ENCODE peak calls at places on chromosome 21, in four cellular contexts. One of them, this sample, is unnamed.

GRCh38 chr21:42463861-42464515 is 32.0 kb downstream of the RSPH1 start:
- DNase-seq in WTC11: peak; percentile 79
- DNase-seq in K562: no peak
- DNase-seq in HepG2: peak; percentile 10
- DNase-seq in this sample: peak; percentile 61

GRCh38 chr21:16084776-16085364 is 355.1 kb downstream of the USP25 start:
- DNase-seq in WTC11: no peak
- DNase-seq in K562: no peak
- DNase-seq in HepG2: no peak
- DNase-seq in this sample: peak; percentile 37

GRCh38 chr21:23542097-23542496 is 2065.2 kb downstream of the MRPL39 start:
- DNase-seq in WTC11: no peak
- DNase-seq in K562: no peak
- DNase-seq in HepG2: no peak
- DNase-seq in this sample: no peak

GRCh38 chr21:26437326-26438009 is 135.6 kb downstream of the CYYR1 start:
- DNase-seq in WTC11: no peak
- DNase-seq in K562: no peak
- DNase-seq in HepG2: no peak
- DNase-seq in this sample: no peak

GRCh38 chr21:19553930-19554615 is 1150.5 kb upstream of the TMPRSS15 start:
- DNase-seq in WTC11: no peak
- DNase-seq in K562: no peak
- DNase-seq in HepG2: no peak
- DNase-seq in this sample: no peak

GRCh38 chr21:8989261-8989882 is 1532.0 kb upstream of the TPTE start:
- DNase-seq in WTC11: no peak
- DNase-seq in K562: peak; percentile 32
- DNase-seq in HepG2: peak; percentile 95
- DNase-seq in this sample: no peak

GRCh38 chr21:36854391-36854790 is 112.1 kb downstream of the HLCS start:
- DNase-seq in WTC11: peak; percentile 69
- DNase-seq in K562: peak; percentile 79
- DNase-seq in HepG2: peak; percentile 52
- DNase-seq in this sample: peak; percentile 77

GRCh38 chr21:26811031-26811430 is 34.2 kb downstream of the ADAMTS1 start:
- DNase-seq in WTC11: no peak
- DNase-seq in K562: no peak
- DNase-seq in HepG2: no peak
- DNase-seq in this sample: no peak

GRCh38 chr21:39014751-39015150 is 168.5 kb downstream of the PSMG1 start:
- DNase-seq in WTC11: no peak
- DNase-seq in K562: no peak
- DNase-seq in HepG2: no peak
- DNase-seq in this sample: no peak

GRCh38 chr21:21200103-21200938 is 202.1 kb downstream of the NCAM2 start:
- DNase-seq in WTC11: no peak
- DNase-seq in K562: peak; percentile 50
- DNase-seq in HepG2: no peak
- DNase-seq in this sample: no peak

GRCh38 chr21:25578070-25578961 is 29.0 kb downstream of the MRPL39 start:
- DNase-seq in WTC11: no peak
- DNase-seq in K562: no peak
- DNase-seq in HepG2: peak; percentile 6
- DNase-seq in this sample: no peak

GRCh38 chr21:38958940-38959685 is 153.4 kb downstream of the ETS2 start:
- DNase-seq in WTC11: no peak
- DNase-seq in K562: peak; percentile 22
- DNase-seq in HepG2: peak; percentile 62
- DNase-seq in this sample: no peak

GRCh38 chr21:41899431-41900202 is 20.5 kb upstream of the PRDM15 start:
- DNase-seq in WTC11: no peak
- DNase-seq in K562: no peak
- DNase-seq in HepG2: no peak
- DNase-seq in this sample: no peak

GRCh38 chr21:36564647-36565046 is 84.7 kb upstream of the CLDN14 start:
- DNase-seq in WTC11: no peak
- DNase-seq in K562: no peak
- DNase-seq in HepG2: no peak
- DNase-seq in this sample: no peak

GRCh38 chr21:41713495-41714281 is 53.2 kb downstream of the RIPK4 start:
- DNase-seq in WTC11: no peak
- DNase-seq in K562: no peak
- DNase-seq in HepG2: peak; percentile 42
- DNase-seq in this sample: no peak

GRCh38 chr21:42113926-42114409 is 42.9 kb downstream of the UMODL1 start:
- DNase-seq in WTC11: no peak
- DNase-seq in K562: no peak
- DNase-seq in HepG2: peak; percentile 72
- DNase-seq in this sample: no peak

GRCh38 chr21:29953072-29953471 is 13.3 kb upstream of the GRIK1 start:
- DNase-seq in WTC11: no peak
- DNase-seq in K562: no peak
- DNase-seq in HepG2: no peak
- DNase-seq in this sample: no peak

GRCh38 chr21:25862596-25862995 is 127.8 kb downstream of the GABPA start:
- DNase-seq in WTC11: peak; percentile 17
- DNase-seq in K562: peak; percentile 52
- DNase-seq in HepG2: peak; percentile 12
- DNase-seq in this sample: peak; percentile 45

GRCh38 chr21:42144221-42144620 is 73.1 kb downstream of the UMODL1 start:
- DNase-seq in WTC11: no peak
- DNase-seq in K562: no peak
- DNase-seq in HepG2: no peak
- DNase-seq in this sample: no peak

GRCh38 chr21:28215214-28215954 is 777.3 kb downstream of the LTN1 start:
- DNase-seq in WTC11: no peak
- DNase-seq in K562: no peak
- DNase-seq in HepG2: no peak
- DNase-seq in this sample: no peak

GRCh38 chr21:42737969-42738590 is 84.7 kb downstream of the PDE9A start:
- DNase-seq in WTC11: no peak
- DNase-seq in K562: no peak
- DNase-seq in HepG2: peak; percentile 89
- DNase-seq in this sample: no peak

GRCh38 chr21:26849428-26850115 is 4.4 kb upstream of the ADAMTS1 start:
- DNase-seq in WTC11: no peak
- DNase-seq in K562: peak; percentile 39
- DNase-seq in HepG2: peak; percentile 47
- DNase-seq in this sample: no peak

GRCh38 chr21:27275294-27275927 is 308.5 kb upstream of the ADAMTS5 start:
- DNase-seq in WTC11: no peak
- DNase-seq in K562: no peak
- DNase-seq in HepG2: no peak
- DNase-seq in this sample: no peak

GRCh38 chr21:26489781-26490180 is 83.3 kb downstream of the CYYR1 start:
- DNase-seq in WTC11: no peak
- DNase-seq in K562: no peak
- DNase-seq in HepG2: no peak
- DNase-seq in this sample: no peak

GRCh38 chr21:29640233-29640554 is 299.6 kb downstream of the GRIK1 start:
- DNase-seq in WTC11: no peak
- DNase-seq in K562: no peak
- DNase-seq in HepG2: no peak
- DNase-seq in this sample: no peak

GRCh38 chr21:42317826-42318746 is 2.9 kb upstream of the TFF3 start:
- DNase-seq in WTC11: no peak
- DNase-seq in K562: no peak
- DNase-seq in HepG2: no peak
- DNase-seq in this sample: no peak

GRCh38 chr21:20253261-20253660 is 744.9 kb upstream of the NCAM2 start:
- DNase-seq in WTC11: no peak
- DNase-seq in K562: no peak
- DNase-seq in HepG2: no peak
- DNase-seq in this sample: no peak

GRCh38 chr21:36697473-36698159 is 1.3 kb upstream of the SIM2 start:
- DNase-seq in WTC11: peak; percentile 67
- DNase-seq in K562: no peak
- DNase-seq in HepG2: no peak
- DNase-seq in this sample: no peak

GRCh38 chr21:41979335-41979734 is 25.5 kb upstream of the C2CD2 start:
- DNase-seq in WTC11: no peak
- DNase-seq in K562: no peak
- DNase-seq in HepG2: no peak
- DNase-seq in this sample: no peak

GRCh38 chr21:41943468-41944250 is 10.2 kb downstream of the C2CD2 start:
- DNase-seq in WTC11: no peak
- DNase-seq in K562: no peak
- DNase-seq in HepG2: no peak
- DNase-seq in this sample: no peak

GRCh38 chr21:18369115-18369514 is 34.5 kb downstream of the TMPRSS15 start:
- DNase-seq in WTC11: no peak
- DNase-seq in K562: no peak
- DNase-seq in HepG2: peak; percentile 2
- DNase-seq in this sample: peak; percentile 14

GRCh38 chr21:39007532-39007931 is 175.7 kb downstream of the PSMG1 start:
- DNase-seq in WTC11: no peak
- DNase-seq in K562: no peak
- DNase-seq in HepG2: no peak
- DNase-seq in this sample: no peak

GRCh38 chr21:39182484-39183271 is 573 bp downstream of the PSMG1 start:
- DNase-seq in WTC11: no peak
- DNase-seq in K562: peak; percentile 21
- DNase-seq in HepG2: no peak
- DNase-seq in this sample: no peak

GRCh38 chr21:42097274-42097673 is 26.2 kb downstream of the UMODL1 start:
- DNase-seq in WTC11: no peak
- DNase-seq in K562: no peak
- DNase-seq in HepG2: no peak
- DNase-seq in this sample: no peak

GRCh38 chr21:42962360-42963007 is 11.9 kb upstream of the PKNOX1 start:
- DNase-seq in WTC11: no peak
- DNase-seq in K562: no peak
- DNase-seq in HepG2: no peak
- DNase-seq in this sample: no peak

GRCh38 chr21:25572895-25573310 is 34.4 kb downstream of the MRPL39 start:
- DNase-seq in WTC11: no peak
- DNase-seq in K562: no peak
- DNase-seq in HepG2: no peak
- DNase-seq in this sample: no peak

GRCh38 chr21:46188226-46189212 is 4.3 kb upstream of the SPATC1L start:
- DNase-seq in WTC11: no peak
- DNase-seq in K562: peak; percentile 80
- DNase-seq in HepG2: peak; percentile 55
- DNase-seq in this sample: no peak
- TF ChIP-seq SP1 in WTC11: no peak
- TF ChIP-seq SP1 in K562: peak; percentile 17
- TF ChIP-seq SP1 in HepG2: no peak
- TF ChIP-seq SP1 in this sample: no peak

GRCh38 chr21:17159697-17160096 is 353.1 kb upstream of the CXADR start:
- DNase-seq in WTC11: no peak
- DNase-seq in K562: no peak
- DNase-seq in HepG2: no peak
- DNase-seq in this sample: no peak
- TF ChIP-seq ELF4 in WTC11: no peak
- TF ChIP-seq ELF4 in K562: no peak
- TF ChIP-seq ELF4 in HepG2: no peak
- TF ChIP-seq ELF4 in this sample: no peak

GRCh38 chr21:14603202-14603601 is 57.1 kb upstream of the SAMSN1 start:
- DNase-seq in WTC11: no peak
- DNase-seq in K562: no peak
- DNase-seq in HepG2: no peak
- DNase-seq in this sample: no peak
- TF ChIP-seq SP1 in WTC11: no peak
- TF ChIP-seq SP1 in K562: no peak
- TF ChIP-seq SP1 in HepG2: no peak
- TF ChIP-seq SP1 in this sample: no peak

GRCh38 chr21:37877171-37877570 is 39.1 kb downstream of the KCNJ6 start:
- DNase-seq in WTC11: no peak
- DNase-seq in K562: no peak
- DNase-seq in HepG2: no peak
- DNase-seq in this sample: no peak
- TF ChIP-seq ELF4 in WTC11: no peak
- TF ChIP-seq ELF4 in K562: no peak
- TF ChIP-seq ELF4 in HepG2: no peak
- TF ChIP-seq ELF4 in this sample: no peak

GRCh38 chr21:35238119-35238518 is 189.0 kb upstream of the RUNX1 start:
- DNase-seq in WTC11: no peak
- DNase-seq in K562: no peak
- DNase-seq in HepG2: no peak
- DNase-seq in this sample: no peak

GRCh38 chr21:35239811-35240219 is 190.7 kb upstream of the RUNX1 start:
- DNase-seq in WTC11: no peak
- DNase-seq in K562: no peak
- DNase-seq in HepG2: no peak
- DNase-seq in this sample: peak; percentile 23

GRCh38 chr21:35236090-35236489 is 187.0 kb upstream of the RUNX1 start:
- DNase-seq in WTC11: no peak
- DNase-seq in K562: no peak
- DNase-seq in HepG2: no peak
- DNase-seq in this sample: no peak

GRCh38 chr21:35234725-35235124 is 185.6 kb upstream of the RUNX1 start:
- DNase-seq in WTC11: no peak
- DNase-seq in K562: no peak
- DNase-seq in HepG2: no peak
- DNase-seq in this sample: no peak

DNA sequence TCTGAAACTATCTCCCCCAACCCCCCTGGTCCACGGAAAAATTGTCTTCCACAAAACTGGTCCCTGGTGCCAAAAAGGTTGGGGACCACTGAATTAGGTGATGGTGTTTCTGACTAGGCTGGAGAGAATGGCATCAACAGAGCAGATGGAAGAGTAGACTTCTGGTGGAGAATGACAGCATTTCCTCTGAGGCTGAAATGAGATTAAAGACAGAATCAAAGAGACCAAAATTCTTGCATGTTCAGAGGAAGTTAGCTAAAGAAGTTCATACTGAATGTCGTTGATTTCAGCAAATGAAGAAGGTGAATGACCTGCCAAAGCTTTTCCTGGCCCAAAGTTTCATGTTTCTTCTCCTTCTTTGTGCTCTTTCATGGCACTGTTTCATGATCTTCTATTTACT is 188.2 kb upstream of the RUNX1 start:
- DNase-seq in WTC11: no peak
- DNase-seq in K562: no peak
- DNase-seq in HepG2: no peak
- DNase-seq in this sample: no peak
- TF ChIP-seq SP1 in WTC11: no peak
- TF ChIP-seq SP1 in K562: no peak
- TF ChIP-seq SP1 in HepG2: no peak
- TF ChIP-seq SP1 in this sample: no peak

GRCh38 chr21:40335689-40336088 is 468.5 kb downstream of the PCP4 start:
- DNase-seq in WTC11: no peak
- DNase-seq in K562: no peak
- DNase-seq in HepG2: no peak
- DNase-seq in this sample: no peak
- TF ChIP-seq ELF4 in WTC11: no peak
- TF ChIP-seq ELF4 in K562: no peak
- TF ChIP-seq ELF4 in HepG2: no peak
- TF ChIP-seq ELF4 in this sample: no peak

GRCh38 chr21:44557491-44558328 is 885 bp downstream of the KRTAP10-3 start:
- DNase-seq in WTC11: no peak
- DNase-seq in K562: no peak
- DNase-seq in HepG2: no peak
- DNase-seq in this sample: no peak
- TF ChIP-seq SP1 in WTC11: no peak
- TF ChIP-seq SP1 in K562: no peak
- TF ChIP-seq SP1 in HepG2: no peak
- TF ChIP-seq SP1 in this sample: no peak

This sample was measured in HEK293T.